ENCODE peak calls at places on chromosomes 13 and 19, in five cellular contexts. L is stimulated activated naive CD4-positive, alpha-beta T cell; Z is NCI-H69; K is mucosa of gallbladder; J is EL. X is an unnamed sample.

GRCh38 chr19:14141041-14141440 is 4.7 kb upstream of the ASF1B start:
- DNase-seq in L (no peak), Z (no peak), K (no peak), J (no peak), X (no peak)

GRCh38 chr19:10353793-10354391 is 14.5 kb upstream of the ICAM3 start:
- DNase-seq in L (peak; percentile 13), Z (no peak), K (no peak), J (no peak), X (no peak)

GRCh38 chr13:90968510-90968909 is 379.0 kb upstream of the MIR17HG start:
- DNase-seq in L (no peak), Z (peak; percentile 71), K (no peak), J (no peak), X (no peak)

GRCh38 chr13:40026174-40026585 is 370.7 kb downstream of the COG6 start:
- DNase-seq in L (no peak), Z (no peak), K (no peak), J (no peak), X (peak; percentile 41)

GRCh38 chr13:20182231-20182846 is 10.4 kb downstream of the GJB2 start:
- DNase-seq in L (peak; percentile 31), Z (peak; percentile 63), K (no peak), J (peak; percentile 69), X (no peak)

GRCh38 chr13:42732073-42732472 is 49.3 kb upstream of the FAM216B start:
- DNase-seq in L (no peak), Z (no peak), K (no peak), J (no peak), X (no peak)

GRCh38 chr13:27170221-27170520 is 1.4 kb downstream of the USP12 start:
- DNase-seq in L (no peak), Z (no peak), K (no peak), J (no peak), X (no peak)

GRCh38 chr13:110340812-110341444 is 33.8 kb downstream of the COL4A2 start:
- DNase-seq in L (peak; percentile 22), Z (no peak), K (peak; percentile 82), J (peak; percentile 91), X (peak; percentile 67)

GRCh38 chr19:10070730-10071446 is 15.2 kb upstream of the SHFL start:
- DNase-seq in L (no peak), Z (no peak), K (no peak), J (no peak), X (no peak)

GRCh38 chr13:36764957-36765356 is 54.1 kb upstream of the RFXAP start:
- DNase-seq in L (no peak), Z (peak; percentile 3), K (no peak), J (peak; percentile 8), X (no peak)

GRCh38 chr13:32978278-32978677 is 37.9 kb upstream of the KL start:
- DNase-seq in L (no peak), Z (no peak), K (no peak), J (no peak), X (no peak)

GRCh38 chr19:48900477-48901452 is 653 bp downstream of the NUCB1 start:
- DNase-seq in L (no peak), Z (peak; percentile 22), K (no peak), J (peak; percentile 29), X (peak; percentile 50)

GRCh38 chr13:20019033-20019432 is 60.5 kb downstream of the ZMYM2 start:
- DNase-seq in L (no peak), Z (no peak), K (no peak), J (no peak), X (no peak)

GRCh38 chr13:114128624-114129522 is 3.5 kb downstream of the RASA3 start:
- DNase-seq in L (peak; percentile 79), Z (no peak), K (peak; percentile 71), J (peak; percentile 93), X (peak; percentile 83)

GRCh38 chr19:28009696-28010095 is 1203.3 kb downstream of the UQCRFS1 start:
- DNase-seq in L (no peak), Z (no peak), K (no peak), J (peak; percentile 7), X (no peak)

GRCh38 chr13:113915012-113915763 is 51.3 kb upstream of the GAS6 start:
- DNase-seq in L (no peak), Z (no peak), K (no peak), J (no peak), X (no peak)

GRCh38 chr13:113272791-113273190 is 24.2 kb upstream of the LAMP1 start:
- DNase-seq in L (no peak), Z (no peak), K (no peak), J (no peak), X (no peak)

GRCh38 chr19:32219881-32220552 is 125.4 kb upstream of the ZNF507 start:
- DNase-seq in L (no peak), Z (no peak), K (no peak), J (no peak), X (no peak)